ENCODE peak calls at places on chromosomes 13 and 19, in nine cellular contexts. R, E, K, X, I, H, F, J and T are unnamed samples.

GRCh38 chr13:60148918-60149317 is 14.8 kb downstream of the DIAPH3 start:
- DNase-seq in F (no peak), K (no peak), X (no peak), H (no peak), I (no peak), E (no peak), J (no peak), R (no peak), T (no peak)

GRCh38 chr13:46554971-46555370 is 2.0 kb downstream of the LRCH1 start:
- DNase-seq in E (peak; percentile 22), I (no peak), F (no peak), J (no peak), K (no peak), H (no peak), R (no peak), X (no peak), T (no peak)

GRCh38 chr19:49489601-49490167 is 2.3 kb downstream of the RPL13A start:
- DNase-seq in J (no peak), E (peak; percentile 24), R (no peak), K (no peak), I (no peak), X (no peak), H (no peak), F (no peak), T (no peak)

GRCh38 chr13:34361528-34361927 is 543.6 kb downstream of the RFC3 start:
- DNase-seq in J (no peak), I (no peak), F (no peak), H (no peak), R (no peak), X (peak; percentile 82), E (peak; percentile 84), K (no peak), T (no peak)

GRCh38 chr13:51935326-51936171 is 73.8 kb downstream of the CCDC70 start:
- DNase-seq in H (peak; percentile 43), K (no peak), E (no peak), I (no peak), J (no peak), R (no peak), X (peak; percentile 15), F (no peak), T (no peak)

GRCh38 chr19:40466219-40467006 is at the start of gene SPTBN4:
- DNase-seq in F (peak; percentile 63), X (no peak), I (peak; percentile 60), R (no peak), K (no peak), J (no peak), H (no peak), E (peak; percentile 14), T (peak; percentile 68)

GRCh38 chr19:47637550-47637949 is 28.6 kb downstream of the BICRA start:
- DNase-seq in E (peak; percentile 39), X (peak; percentile 36), H (no peak), F (no peak), K (no peak), J (no peak), R (no peak), I (no peak), T (no peak)

GRCh38 chr19:17605761-17606745 is 50.6 kb downstream of the COLGALT1 start:
- DNase-seq in K (no peak), X (peak; percentile 76), J (peak; percentile 60), R (peak; percentile 89), H (peak; percentile 34), F (peak; percentile 70), I (peak; percentile 85), E (peak; percentile 86), T (peak; percentile 70)

GRCh38 chr13:99916366-99917103 is 55.0 kb downstream of the ZIC5 start:
- DNase-seq in E (peak; percentile 80), X (peak; percentile 63), F (peak; percentile 11), H (peak; percentile 56), I (no peak), R (no peak), K (no peak), J (no peak), T (no peak)

GRCh38 chr13:108031859-108032258 is 183.5 kb downstream of the LIG4 start:
- DNase-seq in E (no peak), H (no peak), I (no peak), K (no peak), F (no peak), J (no peak), X (no peak), R (no peak), T (no peak)

GRCh38 chr19:32902448-32902847 is 32.9 kb upstream of the SLC7A9 start:
- DNase-seq in E (no peak), I (no peak), H (no peak), F (no peak), J (no peak), R (no peak), X (no peak), K (no peak), T (no peak)

GRCh38 chr13:42835012-42835411 is 53.6 kb downstream of the FAM216B start:
- DNase-seq in J (no peak), E (no peak), K (no peak), X (no peak), R (no peak), I (no peak), H (no peak), F (no peak), T (no peak)

GRCh38 chr13:67278230-67278629 is 48.1 kb upstream of the PCDH9 start:
- DNase-seq in X (peak; percentile 56), E (peak; percentile 71), J (no peak), I (no peak), K (no peak), F (no peak), R (no peak), H (no peak), T (no peak)

GRCh38 chr13:64480648-64481047 is 2749.5 kb downstream of the PCDH9 start:
- DNase-seq in I (no peak), H (no peak), F (no peak), K (no peak), E (no peak), J (no peak), X (no peak), R (no peak), T (no peak)

GRCh38 chr19:32405431-32406160 is at the start of gene DPY19L3:
- DNase-seq in J (peak; percentile 90), E (peak; percentile 97), F (peak; percentile 89), X (peak; percentile 92), I (peak; percentile 98), K (peak; percentile 88), H (peak; percentile 95), R (peak; percentile 97), T (peak; percentile 84)

GRCh38 chr13:99926014-99926731 is 45.4 kb downstream of the ZIC5 start:
- DNase-seq in R (peak; percentile 22), F (no peak), H (no peak), E (peak; percentile 70), J (no peak), X (peak; percentile 25), K (no peak), I (no peak), T (no peak)

GRCh38 chr19:32465176-32465575 is 59.6 kb downstream of the DPY19L3 start:
- DNase-seq in K (no peak), E (no peak), F (no peak), H (no peak), I (no peak), X (no peak), J (no peak), R (no peak), T (no peak)

GRCh38 chr13:106038752-106039151 is 496.7 kb downstream of the EFNB2 start:
- DNase-seq in R (no peak), H (no peak), X (peak; percentile 82), K (no peak), F (no peak), J (no peak), I (no peak), E (peak; percentile 87), T (no peak)

GRCh38 chr13:113759525-113760137 is 605 bp downstream of the TMEM255B start:
- DNase-seq in E (peak; percentile 62), H (peak; percentile 41), K (no peak), J (no peak), I (no peak), X (peak; percentile 23), F (no peak), R (peak; percentile 48), T (no peak)

GRCh38 chr13:29924951-29925350 is 74.5 kb upstream of the UBL3 start:
- DNase-seq in F (no peak), X (no peak), E (no peak), J (no peak), H (no peak), I (no peak), R (no peak), K (no peak), T (no peak)

GRCh38 chr19:19651076-19651475 is 7.6 kb upstream of the GMIP start:
- DNase-seq in R (no peak), K (no peak), J (no peak), E (no peak), I (peak; percentile 68), X (no peak), H (no peak), F (no peak), T (no peak)

GRCh38 chr13:95023405-95023804 is 277.8 kb downstream of the ABCC4 start:
- DNase-seq in F (no peak), E (peak; percentile 20), I (no peak), J (no peak), H (no peak), R (no peak), X (no peak), K (no peak), T (no peak)

GRCh38 chr13:96967248-96967745 is 27.0 kb downstream of the OXGR1 start:
- DNase-seq in E (no peak), R (no peak), K (peak; percentile 13), I (no peak), H (no peak), J (no peak), X (peak; percentile 5), F (no peak), T (no peak)

GRCh38 chr13:82214341-82214740 is 1667.9 kb downstream of the SLITRK1 start:
- DNase-seq in J (no peak), H (no peak), K (no peak), R (no peak), X (no peak), E (no peak), F (no peak), I (no peak), T (no peak)

GRCh38 chr19:29675650-29676186 is 10.5 kb downstream of the PLEKHF1 start:
- DNase-seq in I (no peak), K (no peak), H (no peak), F (no peak), J (no peak), X (no peak), R (peak; percentile 7), E (no peak), T (no peak)

GRCh38 chr19:21491161-21491560 is 14.2 kb upstream of the ZNF429 start:
- DNase-seq in X (no peak), E (peak; percentile 9), K (no peak), H (no peak), F (no peak), R (no peak), I (no peak), J (no peak), T (no peak)

GRCh38 chr13:89465366-89465765 is 1794.2 kb downstream of the SLITRK5 start:
- DNase-seq in X (no peak), I (no peak), E (no peak), F (no peak), J (no peak), R (no peak), K (no peak), H (no peak), T (no peak)